ENCODE peak calls at places on chromosomes 11 and 22, in four cellular contexts. R is fibroblast of the aortic adventitia, W is colonic mucosa, F is Calu3. O is an unnamed sample.

GRCh38 chr11:1497600-1497999 is 11.0 kb upstream of the MOB2 start:
- DNase-seq in F (no peak), R (no peak), W (no peak), O (no peak)

GRCh38 chr11:64745219-64745522 is 1.2 kb upstream of the RASGRP2 start:
- DNase-seq in W (peak), R (no peak), F (no peak), O (peak)

GRCh38 chr22:25148149-25148691 is 51.4 kb upstream of the CRYBB3 start:
- DNase-seq in R (no peak), W (peak), F (no peak), O (peak)

GRCh38 chr22:33850227-33850626 is 70.0 kb downstream of the LARGE1 start:
- DNase-seq in R (no peak), F (no peak), W (no peak), O (no peak)

GRCh38 chr11:65903068-65903481 is 2.9 kb upstream of the FOSL1 start:
- DNase-seq in R (peak), F (peak), W (no peak), O (no peak)

GRCh38 chr11:73157141-73158010 is 15.3 kb upstream of the FCHSD2 start:
- DNase-seq in R (peak), F (no peak), W (no peak), O (peak)

GRCh38 chr11:29959488-29959887 is 57.3 kb downstream of the KCNA4 start:
- DNase-seq in W (no peak), R (no peak), F (no peak), O (no peak)

GRCh38 chr22:49372530-49373288 is 455.0 kb downstream of the BRD1 start:
- DNase-seq in F (peak), R (no peak), W (peak), O (no peak)

GRCh38 chr11:11370263-11371060 is 17.4 kb upstream of the CSNK2A3 start:
- DNase-seq in R (no peak), W (no peak), F (no peak), O (no peak)

GRCh38 chr11:128726464-128727139 is 32.7 kb downstream of the FLI1 start:
- DNase-seq in R (no peak), F (no peak), W (no peak), O (peak)

GRCh38 chr11:114774599-114775365 is 96.5 kb downstream of the NXPE2 start:
- DNase-seq in F (peak), R (no peak), W (peak), O (peak)

GRCh38 chr11:69451289-69451688 is 30.2 kb upstream of the LINC01488 start:
- DNase-seq in R (no peak), W (no peak), F (no peak), O (no peak)

GRCh38 chr22:49999901-50000586 is 12.5 kb downstream of the IL17REL start:
- DNase-seq in F (no peak), R (no peak), W (no peak), O (no peak)

GRCh38 chr11:61602775-61603569 is 22.1 kb upstream of the SYT7 start:
- DNase-seq in F (peak), R (peak), W (peak), O (peak)

GRCh38 chr11:133920109-133920990 is 36.4 kb downstream of the IGSF9B start:
- DNase-seq in W (no peak), R (no peak), F (no peak), O (no peak)

GRCh38 chr11:68113986-68114385 is 7.2 kb downstream of the CHKA start:
- DNase-seq in F (no peak), R (peak), W (no peak), O (no peak)

GRCh38 chr22:23700706-23701105 is 9.9 kb downstream of the RGL4 start:
- DNase-seq in R (no peak), W (no peak), F (no peak), O (no peak)

GRCh38 chr22:28029201-28029948 is 110.3 kb upstream of the PITPNB start:
- DNase-seq in F (peak), R (peak), W (peak), O (peak)

GRCh38 chr11:100942016-100942415 is 187.6 kb downstream of the PGR start:
- DNase-seq in R (no peak), F (no peak), W (no peak), O (peak)

GRCh38 chr22:27682438-27682837 is 119.1 kb downstream of the MN1 start:
- DNase-seq in F (no peak), W (no peak), R (no peak), O (no peak)

GRCh38 chr11:72951815-72952340 is 137.7 kb downstream of the ATG16L2 start:
- DNase-seq in R (no peak), F (no peak), W (no peak), O (no peak)

DNA sequence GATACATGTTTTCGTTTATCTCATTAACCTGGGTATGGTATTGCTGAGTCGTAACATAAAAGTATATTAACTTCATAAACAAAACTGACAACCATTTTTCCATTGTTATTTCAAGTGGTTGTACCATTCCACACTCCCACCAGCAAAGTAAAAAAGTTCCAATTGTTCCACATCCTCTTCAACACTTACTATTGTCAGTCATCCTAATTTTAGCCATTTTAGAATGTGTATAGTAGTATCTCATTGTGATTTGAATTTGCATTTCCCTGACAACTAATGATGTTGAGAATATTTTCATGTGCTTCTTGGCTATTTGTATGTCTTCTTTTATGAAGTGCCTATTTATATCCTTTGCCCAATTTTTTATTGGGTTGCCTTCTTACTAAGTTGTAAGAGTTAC is 10.5 kb upstream of the CD3E start:
- DNase-seq in W (no peak), F (no peak), R (no peak), O (no peak)
- TF ChIP-seq CTCF in W (no peak), F (no peak), R (no peak), O (no peak)

GRCh38 chr11:78800756-78801155 is 226.1 kb upstream of the NARS2 start:
- DNase-seq in W (no peak), F (no peak), R (peak), O (no peak)

GRCh38 chr11:78796956-78797355 is 222.3 kb upstream of the NARS2 start:
- DNase-seq in R (peak), W (no peak), F (no peak), O (no peak)

GRCh38 chr11:78800089-78800690 is 225.5 kb upstream of the NARS2 start:
- DNase-seq in F (no peak), R (peak), W (no peak), O (no peak)

GRCh38 chr11:78797559-78797958 is 222.9 kb upstream of the NARS2 start:
- DNase-seq in R (no peak), F (no peak), W (no peak), O (no peak)

DNA sequence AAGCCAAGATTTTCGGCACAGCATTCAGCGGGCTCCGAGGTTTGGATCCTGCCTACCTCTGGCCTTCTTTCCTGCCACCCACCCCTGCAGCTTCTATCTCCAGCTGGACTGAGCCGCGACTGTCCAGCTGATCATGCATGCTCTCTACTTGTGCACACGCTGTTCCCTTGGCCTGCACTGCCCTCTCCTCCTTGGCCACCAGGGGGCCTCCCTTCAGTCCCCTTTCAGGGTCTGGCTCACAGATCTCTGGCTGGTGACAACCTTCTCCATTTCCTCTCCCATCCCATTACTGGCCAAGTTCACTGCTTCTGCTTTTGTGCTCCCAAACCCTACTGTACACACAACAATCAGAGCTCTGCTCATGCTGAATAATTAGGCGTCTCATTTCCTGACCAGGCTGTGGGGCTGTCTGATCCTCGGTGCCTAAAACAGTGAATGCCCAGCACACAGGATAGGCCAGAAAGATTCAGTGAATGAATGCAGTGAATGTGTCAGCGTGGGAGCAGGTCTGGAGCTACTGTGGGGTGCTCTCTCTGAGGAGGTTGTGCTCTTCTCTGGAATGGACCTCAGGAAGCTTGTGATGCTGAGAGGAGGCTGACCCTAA is 224.0 kb upstream of the NARS2 start:
- DNase-seq in F (peak), R (peak), W (peak), O (peak)
- TF ChIP-seq CTCF in F (peak), R (peak), W (peak), O (peak)

GRCh38 chr11:117145393-117145761 is 1.3 kb downstream of the PAFAH1B2 start:
- DNase-seq in F (no peak), W (peak), R (peak), O (peak)
- TF ChIP-seq CTCF in F (no peak), W (no peak), R (peak), O (no peak)

GRCh38 chr22:39556970-39557811 is 13.4 kb upstream of the CACNA1I start:
- DNase-seq in F (peak), R (no peak), W (no peak), O (no peak)
- TF ChIP-seq CTCF in F (no peak), R (no peak), W (no peak), O (no peak)

DNA sequence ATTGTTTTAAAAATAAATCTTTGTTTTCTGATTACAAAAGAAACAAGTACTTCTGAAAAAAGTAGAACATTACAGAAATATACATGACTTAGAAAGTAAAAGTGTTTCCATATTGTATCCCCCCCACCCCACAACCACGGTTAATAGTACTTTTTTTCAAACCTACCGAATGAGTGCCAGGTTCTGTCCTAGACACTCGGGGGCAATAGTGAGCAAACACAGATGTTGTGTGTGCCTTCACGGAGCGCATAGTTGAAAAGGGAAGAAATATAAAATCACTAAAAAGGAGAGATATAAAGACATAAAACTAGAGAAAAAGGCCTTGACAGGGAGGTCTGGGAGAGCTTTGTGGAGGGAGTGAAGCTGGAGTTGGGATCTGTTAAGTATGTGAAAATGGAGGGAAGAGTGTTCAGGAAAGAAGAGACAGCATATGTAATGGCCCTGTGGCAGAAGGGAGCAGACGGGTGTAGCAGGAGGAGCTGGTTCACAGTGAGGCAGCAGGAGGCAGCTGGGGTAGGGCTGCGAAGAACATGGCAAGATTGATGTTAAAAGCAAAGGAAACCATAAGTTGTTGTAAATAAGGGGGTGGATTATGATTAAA is 42.1 kb upstream of the ALX4 start:
- DNase-seq in F (no peak), R (no peak), W (no peak), O (no peak)
- TF ChIP-seq CTCF in F (no peak), R (peak), W (no peak), O (no peak)

GRCh38 chr22:45280583-45280972 is 4.2 kb upstream of the UPK3A start:
- DNase-seq in F (no peak), R (no peak), W (no peak), O (no peak)
- TF ChIP-seq CTCF in F (no peak), R (no peak), W (no peak), O (no peak)

GRCh38 chr22:29814003-29814402 is 24.1 kb downstream of the ASCC2 start:
- DNase-seq in F (no peak), W (no peak), R (no peak), O (no peak)
- TF ChIP-seq CTCF in F (no peak), W (no peak), R (no peak), O (no peak)

GRCh38 chr22:35099883-35100282 is 33.9 kb downstream of the ISX start:
- DNase-seq in R (no peak), F (no peak), W (no peak), O (no peak)

GRCh38 chr22:35103756-35104155 is 37.8 kb downstream of the ISX start:
- DNase-seq in R (no peak), F (no peak), W (peak), O (peak)

GRCh38 chr22:35104491-35104890 is 38.5 kb downstream of the ISX start:
- DNase-seq in F (no peak), W (no peak), R (no peak), O (no peak)

GRCh38 chr22:35098921-35099320 is 33.0 kb downstream of the ISX start:
- DNase-seq in R (no peak), F (no peak), W (no peak), O (no peak)

GRCh38 chr22:35102663-35103062 is 36.7 kb downstream of the ISX start:
- DNase-seq in W (peak), R (no peak), F (peak), O (peak)
- TF ChIP-seq CTCF in W (no peak), R (no peak), F (no peak), O (no peak)

O was measured in transverse colon.